ENCODE peak calls at places on chromosome 2, in six cellular contexts. C is neuronal stem cell, G is mesenchymal stem cell, I is IMR-90, Z is H9, S is H1. J is an unnamed sample.
A peak's percentile ranks its signal among the peaks of the same experiment; 100 is the strongest.

GRCh38 chr2:1817256-1818127 is 73.2 kb upstream of the PXDN start:
- DNase-seq in G (peak; percentile 67), I (peak; percentile 98), Z (peak; percentile 86), C (peak; percentile 53), S (peak; percentile 38), J (peak; percentile 94)

GRCh38 chr2:101622633-101623521 is 74.6 kb upstream of the MAP4K4 start:
- DNase-seq in C (no peak), G (no peak), Z (no peak), I (no peak), S (no peak), J (no peak)

GRCh38 chr2:18588049-18588448 is 1.3 kb downstream of the NT5C1B start:
- DNase-seq in S (no peak), G (no peak), Z (no peak), I (peak; percentile 21), C (no peak), J (no peak)

GRCh38 chr2:44112096-44112495 is 56.6 kb upstream of the PPM1B start:
- DNase-seq in I (no peak), S (no peak), C (no peak), G (no peak), Z (no peak), J (peak; percentile 33)

GRCh38 chr2:218400930-218401833 is 1.5 kb downstream of the CTDSP1 start:
- DNase-seq in I (no peak), G (no peak), C (no peak), Z (no peak), S (no peak), J (no peak)

GRCh38 chr2:218569038-218569431 is 396 bp downstream of the CNOT9 start:
- DNase-seq in G (peak; percentile 96), Z (no peak), S (no peak), I (peak; percentile 83), C (no peak), J (peak; percentile 59)

GRCh38 chr2:69081001-69081400 is 68.0 kb downstream of the ANTXR1 start:
- DNase-seq in S (no peak), I (no peak), G (no peak), C (no peak), Z (no peak), J (no peak)

GRCh38 chr2:5798083-5798482 is 105.9 kb downstream of the SOX11 start:
- DNase-seq in Z (no peak), G (peak; percentile 51), S (no peak), C (no peak), I (peak; percentile 97), J (peak; percentile 25)

GRCh38 chr2:227325824-227326195 is 759 bp downstream of the MFF start:
- DNase-seq in Z (peak; percentile 53), I (peak; percentile 55), S (no peak), G (peak; percentile 59), C (no peak), J (peak; percentile 35)

GRCh38 chr2:67457699-67458098 is 60.6 kb downstream of the ETAA1 start:
- DNase-seq in G (no peak), I (no peak), S (no peak), Z (no peak), C (no peak), J (no peak)

DNA sequence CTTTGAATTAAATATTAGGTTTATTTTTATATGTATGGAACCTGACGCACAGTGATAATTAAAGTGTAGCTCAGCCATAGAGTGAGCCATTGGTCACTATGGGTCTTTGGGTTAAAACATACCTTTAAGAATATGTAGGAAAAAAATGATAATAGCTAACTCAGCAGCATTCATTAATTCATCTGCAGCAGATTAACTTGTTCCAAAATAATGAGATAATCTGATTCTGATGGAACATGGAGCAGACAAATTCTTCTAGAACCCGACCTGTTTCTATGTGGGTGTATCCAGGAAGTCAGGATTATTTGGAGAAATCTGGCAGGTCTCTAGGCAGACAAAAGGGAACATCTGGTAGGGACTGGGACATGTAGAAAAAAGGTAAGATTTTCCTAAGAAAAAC is at the start of gene XIRP2:
- DNase-seq in Z (no peak), C (no peak), G (no peak), S (no peak), I (no peak), J (no peak)
- H3K4ac ChIP-seq in Z (no peak within 1 kb of the TSS), C (no peak within 1 kb of the TSS), G (no peak within 1 kb of the TSS), S (no peak within 1 kb of the TSS), I (peak within 1 kb of the TSS; percentile 19), J (no peak within 1 kb of the TSS)

DNA sequence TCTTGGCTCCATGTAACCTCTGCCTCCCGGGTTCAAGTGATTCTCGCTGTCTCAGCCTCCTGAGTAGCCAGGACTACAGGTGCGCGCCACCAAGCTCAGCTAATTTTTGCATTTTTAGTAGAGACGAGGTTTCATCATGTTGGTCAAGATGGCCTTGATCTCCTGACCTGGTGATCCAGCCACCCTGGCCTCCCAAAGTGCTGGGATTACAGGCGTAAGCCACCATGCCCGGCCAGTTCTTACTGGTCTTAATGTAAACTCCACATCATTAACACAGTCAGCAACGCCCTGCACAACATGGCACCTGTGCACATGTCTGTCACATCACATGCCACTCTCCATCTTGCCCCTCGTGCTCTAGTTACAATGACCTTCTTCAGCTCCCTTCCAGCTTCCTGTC is 5.8 kb upstream of the KIF3C start:
- DNase-seq in Z (no peak), G (no peak), I (no peak), S (no peak), C (no peak), J (no peak)
- H3K18ac ChIP-seq in Z (no peak overlapping the region), G (no peak overlapping the region), I (no peak overlapping the region), S (no peak overlapping the region), C (no peak overlapping the region), J (no peak overlapping the region)

GRCh38 chr2:170156592-170156991 is 21.4 kb upstream of the MYO3B start:
- DNase-seq in Z (no peak), G (peak; percentile 19), I (peak; percentile 16), S (no peak), C (no peak), J (no peak)
- H3K4ac ChIP-seq in Z (no peak overlapping the region), G (no peak overlapping the region), I (peak overlapping the region; percentile 38), S (no peak overlapping the region), C (no peak overlapping the region), J (no peak overlapping the region)

GRCh38 chr2:70140978-70141753 is 49.7 kb downstream of the C2orf42 start:
- DNase-seq in Z (peak; percentile 95), C (no peak), S (peak; percentile 78), G (peak; percentile 73), I (peak; percentile 53), J (peak; percentile 99)
- H3K18ac ChIP-seq in Z (peak overlapping the region; percentile 95), C (no peak overlapping the region), S (peak overlapping the region; percentile 100), G (peak overlapping the region; percentile 95), I (peak overlapping the region; percentile 78), J (peak overlapping the region; percentile 86)

GRCh38 chr2:208254118-208254870 is 577 bp downstream of the IDH1 start:
- DNase-seq in Z (peak; percentile 93), G (peak; percentile 86), S (peak; percentile 83), C (peak; percentile 90), I (peak; percentile 66), J (peak; percentile 83)

GRCh38 chr2:208253518-208254117 is 1.3 kb downstream of the IDH1 start:
- DNase-seq in G (no peak), Z (no peak), I (no peak), S (no peak), C (no peak), J (peak; percentile 89)

GRCh38 chr2:208256192-208256782 is 1.4 kb upstream of the IDH1 start:
- DNase-seq in C (no peak), I (no peak), S (no peak), Z (no peak), G (no peak), J (peak; percentile 25)

GRCh38 chr2:208255557-208256106 is 761 bp upstream of the IDH1 start:
- DNase-seq in C (no peak), G (no peak), I (no peak), S (no peak), Z (no peak), J (no peak)

GRCh38 chr2:208254871-208255556 is at the start of gene IDH1:
- DNase-seq in C (peak; percentile 97), S (peak; percentile 83), Z (peak; percentile 96), G (peak; percentile 95), I (peak; percentile 89), J (peak; percentile 98)
- H3K4ac ChIP-seq in C (no peak within 1 kb of the TSS), S (peak within 1 kb of the TSS; percentile 82), Z (no peak within 1 kb of the TSS), G (peak within 1 kb of the TSS; percentile 88), I (peak within 1 kb of the TSS; percentile 59), J (no peak within 1 kb of the TSS)

GRCh38 chr2:30146337-30147195 is at the start of gene YPEL5:
- DNase-seq in S (peak; percentile 99), C (peak; percentile 99), G (peak; percentile 100), I (peak; percentile 99), Z (peak; percentile 100), J (peak; percentile 100)

GRCh38 chr2:30147196-30147714 is 448 bp downstream of the YPEL5 start:
- DNase-seq in I (no peak), S (no peak), C (no peak), Z (no peak), G (no peak), J (peak; percentile 61)

GRCh38 chr2:30148850-30149249 is 2.0 kb downstream of the YPEL5 start:
- DNase-seq in S (no peak), G (no peak), Z (no peak), C (no peak), I (no peak), J (peak; percentile 73)

GRCh38 chr2:30149513-30149912 is 2.7 kb downstream of the YPEL5 start:
- DNase-seq in Z (peak; percentile 62), C (no peak), S (no peak), I (no peak), G (peak; percentile 58), J (peak; percentile 86)

GRCh38 chr2:30147715-30148611 is 1.2 kb downstream of the YPEL5 start:
- DNase-seq in S (no peak), C (peak; percentile 81), I (peak; percentile 40), Z (peak; percentile 85), G (peak; percentile 72), J (peak; percentile 53)
- H3K18ac ChIP-seq in S (peak overlapping the region; percentile 71), C (peak overlapping the region; percentile 95), I (no peak overlapping the region), Z (peak overlapping the region; percentile 86), G (peak overlapping the region; percentile 77), J (peak overlapping the region; percentile 98)

GRCh38 chr2:124975224-124975623 is 950.1 kb downstream of the CNTNAP5 start:
- DNase-seq in C (no peak), Z (no peak), I (no peak), G (peak; percentile 21), S (no peak), J (no peak)
- H3K4ac ChIP-seq in C (no peak overlapping the region), Z (no peak overlapping the region), I (no peak overlapping the region), G (no peak overlapping the region), S (no peak overlapping the region), J (no peak overlapping the region)